ENCODE peak calls at places on chromosomes 7 and 10, in five cellular contexts. One of them, this sample, is unnamed.

GRCh38 chr7:6256709-6257535 is 15.5 kb downstream of the CYTH3 start:
- DNase-seq in CD8-positive, alpha-beta memory T cell: no peak
- DNase-seq in heart right ventricle: peak; percentile 47
- DNase-seq in ovary: no peak
- DNase-seq in tibial nerve: peak; percentile 34
- DNase-seq in this sample: no peak

GRCh38 chr7:87146740-87147386 is 5.4 kb upstream of the DMTF1 start:
- DNase-seq in CD8-positive, alpha-beta memory T cell: no peak
- DNase-seq in heart right ventricle: no peak
- DNase-seq in ovary: no peak
- DNase-seq in tibial nerve: no peak
- DNase-seq in this sample: no peak

GRCh38 chr7:2107386-2108085 is 125.2 kb downstream of the MAD1L1 start:
- DNase-seq in CD8-positive, alpha-beta memory T cell: no peak
- DNase-seq in heart right ventricle: no peak
- DNase-seq in ovary: no peak
- DNase-seq in tibial nerve: no peak
- DNase-seq in this sample: no peak

GRCh38 chr10:17454181-17454800 is at the start of gene ST8SIA6:
- DNase-seq in CD8-positive, alpha-beta memory T cell: peak; percentile 40
- DNase-seq in heart right ventricle: peak; percentile 34
- DNase-seq in ovary: peak; percentile 30
- DNase-seq in tibial nerve: no peak
- DNase-seq in this sample: no peak

GRCh38 chr7:155788616-155789000 is 23.7 kb downstream of the SHH start:
- DNase-seq in CD8-positive, alpha-beta memory T cell: no peak
- DNase-seq in heart right ventricle: no peak
- DNase-seq in ovary: no peak
- DNase-seq in tibial nerve: no peak
- DNase-seq in this sample: no peak

GRCh38 chr10:523925-524324 is 165.5 kb downstream of the DIP2C start:
- DNase-seq in CD8-positive, alpha-beta memory T cell: no peak
- DNase-seq in heart right ventricle: no peak
- DNase-seq in ovary: no peak
- DNase-seq in tibial nerve: no peak
- DNase-seq in this sample: no peak

GRCh38 chr10:96431211-96431970 is 72.6 kb upstream of the OPALIN start:
- DNase-seq in CD8-positive, alpha-beta memory T cell: no peak
- DNase-seq in heart right ventricle: no peak
- DNase-seq in ovary: no peak
- DNase-seq in tibial nerve: no peak
- DNase-seq in this sample: no peak

GRCh38 chr7:140940866-140941265 is 16.1 kb upstream of the BRAF start:
- DNase-seq in CD8-positive, alpha-beta memory T cell: no peak
- DNase-seq in heart right ventricle: no peak
- DNase-seq in ovary: no peak
- DNase-seq in tibial nerve: no peak
- DNase-seq in this sample: no peak

GRCh38 chr7:36084485-36085091 is 68.5 kb upstream of the EEPD1 start:
- DNase-seq in CD8-positive, alpha-beta memory T cell: no peak
- DNase-seq in heart right ventricle: peak; percentile 32
- DNase-seq in ovary: peak; percentile 41
- DNase-seq in tibial nerve: no peak
- DNase-seq in this sample: no peak

GRCh38 chr10:8365935-8366911 is 311.7 kb downstream of the GATA3 start:
- DNase-seq in CD8-positive, alpha-beta memory T cell: peak; percentile 53
- DNase-seq in heart right ventricle: no peak
- DNase-seq in ovary: no peak
- DNase-seq in tibial nerve: no peak
- DNase-seq in this sample: no peak

GRCh38 chr7:113784317-113784716 is 134.5 kb downstream of the PPP1R3A start:
- DNase-seq in CD8-positive, alpha-beta memory T cell: no peak
- DNase-seq in heart right ventricle: no peak
- DNase-seq in ovary: no peak
- DNase-seq in tibial nerve: no peak
- DNase-seq in this sample: no peak

GRCh38 chr10:89088901-89089300 is 98.3 kb downstream of the FAS start:
- DNase-seq in CD8-positive, alpha-beta memory T cell: no peak
- DNase-seq in heart right ventricle: no peak
- DNase-seq in ovary: no peak
- DNase-seq in tibial nerve: no peak
- DNase-seq in this sample: no peak

GRCh38 chr10:89080660-89081059 is 90.1 kb downstream of the FAS start:
- DNase-seq in CD8-positive, alpha-beta memory T cell: no peak
- DNase-seq in heart right ventricle: no peak
- DNase-seq in ovary: no peak
- DNase-seq in tibial nerve: no peak
- DNase-seq in this sample: no peak

GRCh38 chr10:89082086-89082485 is 91.5 kb downstream of the FAS start:
- DNase-seq in CD8-positive, alpha-beta memory T cell: no peak
- DNase-seq in heart right ventricle: no peak
- DNase-seq in ovary: no peak
- DNase-seq in tibial nerve: no peak
- DNase-seq in this sample: no peak

GRCh38 chr10:89086801-89087513 is 96.4 kb downstream of the FAS start:
- DNase-seq in CD8-positive, alpha-beta memory T cell: no peak
- DNase-seq in heart right ventricle: peak; percentile 85
- DNase-seq in ovary: no peak
- DNase-seq in tibial nerve: peak; percentile 73
- DNase-seq in this sample: no peak

DNA sequence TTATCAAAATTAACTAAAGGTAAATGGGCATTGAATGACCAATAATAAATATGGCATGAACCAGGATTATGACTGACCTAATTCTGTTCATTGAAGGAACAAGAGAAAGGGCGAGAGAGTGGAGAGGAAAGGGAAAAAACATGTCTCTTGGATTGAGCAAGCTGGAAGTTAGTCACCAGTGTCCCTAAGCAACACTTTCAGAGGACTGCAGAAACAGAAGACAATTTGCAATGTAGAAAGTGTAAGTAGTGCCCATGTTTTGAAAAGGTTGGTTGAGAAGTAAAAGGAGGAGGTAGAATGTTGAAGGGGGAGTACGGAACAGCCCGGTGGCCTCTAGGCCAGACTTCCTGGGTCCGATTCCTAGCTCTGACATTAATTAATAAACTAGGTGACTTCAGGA is 94.6 kb downstream of the FAS start:
- DNase-seq in CD8-positive, alpha-beta memory T cell: no peak
- DNase-seq in heart right ventricle: no peak
- DNase-seq in ovary: no peak
- DNase-seq in tibial nerve: no peak
- DNase-seq in this sample: no peak
- H3K27ac ChIP-seq in CD8-positive, alpha-beta memory T cell: no peak overlapping the region
- H3K27ac ChIP-seq in heart right ventricle: peak overlapping the region; percentile 88
- H3K27ac ChIP-seq in ovary: no peak overlapping the region
- H3K27ac ChIP-seq in tibial nerve: no peak overlapping the region
- H3K27ac ChIP-seq in this sample: no peak overlapping the region

GRCh38 chr7:55132890-55133551 is 114.2 kb downstream of the EGFR start:
- DNase-seq in CD8-positive, alpha-beta memory T cell: no peak
- DNase-seq in heart right ventricle: no peak
- DNase-seq in ovary: no peak
- DNase-seq in tibial nerve: peak; percentile 69
- DNase-seq in this sample: no peak

GRCh38 chr7:55130079-55130476 is 111.3 kb downstream of the EGFR start:
- DNase-seq in CD8-positive, alpha-beta memory T cell: no peak
- DNase-seq in heart right ventricle: no peak
- DNase-seq in ovary: no peak
- DNase-seq in tibial nerve: no peak
- DNase-seq in this sample: no peak

GRCh38 chr7:55132550-55132889 is 113.7 kb downstream of the EGFR start:
- DNase-seq in CD8-positive, alpha-beta memory T cell: no peak
- DNase-seq in heart right ventricle: no peak
- DNase-seq in ovary: no peak
- DNase-seq in tibial nerve: no peak
- DNase-seq in this sample: no peak

GRCh38 chr7:55130554-55131198 is 111.9 kb downstream of the EGFR start:
- DNase-seq in CD8-positive, alpha-beta memory T cell: no peak
- DNase-seq in heart right ventricle: peak; percentile 46
- DNase-seq in ovary: peak; percentile 70
- DNase-seq in tibial nerve: peak; percentile 64
- DNase-seq in this sample: no peak

GRCh38 chr7:55131421-55131929 is 112.7 kb downstream of the EGFR start:
- DNase-seq in CD8-positive, alpha-beta memory T cell: no peak
- DNase-seq in heart right ventricle: no peak
- DNase-seq in ovary: no peak
- DNase-seq in tibial nerve: no peak
- DNase-seq in this sample: no peak
- H3K4me1 ChIP-seq in CD8-positive, alpha-beta memory T cell: no peaks in the 10 kb centered on the region
- H3K4me1 ChIP-seq in heart right ventricle: peaks cover 73% of the 10 kb centered on the region
- H3K4me1 ChIP-seq in ovary: peaks cover 22% of the 10 kb centered on the region
- H3K4me1 ChIP-seq in tibial nerve: peaks cover 39% of the 10 kb centered on the region
- H3K4me1 ChIP-seq in this sample: no peaks in the 10 kb centered on the region

GRCh38 chr7:100691676-100692577 is 2.1 kb downstream of the GIGYF1 start:
- DNase-seq in CD8-positive, alpha-beta memory T cell: peak; percentile 69
- DNase-seq in heart right ventricle: peak; percentile 83
- DNase-seq in ovary: peak; percentile 85
- DNase-seq in tibial nerve: peak; percentile 85
- DNase-seq in this sample: peak; percentile 68

GRCh38 chr7:100694196-100694745 is at the start of gene GIGYF1:
- DNase-seq in CD8-positive, alpha-beta memory T cell: peak; percentile 63
- DNase-seq in heart right ventricle: peak; percentile 79
- DNase-seq in ovary: peak; percentile 81
- DNase-seq in tibial nerve: peak; percentile 69
- DNase-seq in this sample: peak; percentile 68

GRCh38 chr7:100689230-100690135 is 4.6 kb downstream of the GIGYF1 start:
- DNase-seq in CD8-positive, alpha-beta memory T cell: no peak
- DNase-seq in heart right ventricle: no peak
- DNase-seq in ovary: peak; percentile 26
- DNase-seq in tibial nerve: no peak
- DNase-seq in this sample: no peak

GRCh38 chr7:100693312-100694195 is 496 bp downstream of the GIGYF1 start:
- DNase-seq in CD8-positive, alpha-beta memory T cell: no peak
- DNase-seq in heart right ventricle: no peak
- DNase-seq in ovary: peak; percentile 45
- DNase-seq in tibial nerve: no peak
- DNase-seq in this sample: no peak

GRCh38 chr7:100692578-100692961 is 1.5 kb downstream of the GIGYF1 start:
- DNase-seq in CD8-positive, alpha-beta memory T cell: no peak
- DNase-seq in heart right ventricle: no peak
- DNase-seq in ovary: no peak
- DNase-seq in tibial nerve: no peak
- DNase-seq in this sample: no peak
- H3K27ac ChIP-seq in CD8-positive, alpha-beta memory T cell: no peak overlapping the region
- H3K27ac ChIP-seq in heart right ventricle: peak overlapping the region; percentile 87
- H3K27ac ChIP-seq in ovary: no peak overlapping the region
- H3K27ac ChIP-seq in tibial nerve: no peak overlapping the region
- H3K27ac ChIP-seq in this sample: peak overlapping the region; percentile 97

GRCh38 chr7:149859369-149859768 is 14.4 kb upstream of the ATP6V0E2 start:
- DNase-seq in CD8-positive, alpha-beta memory T cell: no peak
- DNase-seq in heart right ventricle: no peak
- DNase-seq in ovary: no peak
- DNase-seq in tibial nerve: no peak
- DNase-seq in this sample: no peak
- H3K4me1 ChIP-seq in CD8-positive, alpha-beta memory T cell: peaks cover 58% of the 10 kb centered on the region
- H3K4me1 ChIP-seq in heart right ventricle: peaks cover 16% of the 10 kb centered on the region
- H3K4me1 ChIP-seq in ovary: peaks cover 3% of the 10 kb centered on the region
- H3K4me1 ChIP-seq in tibial nerve: no peaks in the 10 kb centered on the region
- H3K4me1 ChIP-seq in this sample: no peaks in the 10 kb centered on the region

GRCh38 chr10:128267581-128267980 is 141.4 kb upstream of the MKI67 start:
- DNase-seq in CD8-positive, alpha-beta memory T cell: no peak
- DNase-seq in heart right ventricle: no peak
- DNase-seq in ovary: no peak
- DNase-seq in tibial nerve: no peak
- DNase-seq in this sample: no peak
- H3K27ac ChIP-seq in CD8-positive, alpha-beta memory T cell: no peak overlapping the region
- H3K27ac ChIP-seq in heart right ventricle: no peak overlapping the region
- H3K27ac ChIP-seq in ovary: no peak overlapping the region
- H3K27ac ChIP-seq in tibial nerve: no peak overlapping the region
- H3K27ac ChIP-seq in this sample: no peak overlapping the region

GRCh38 chr7:101631224-101631714 is 2.2 kb upstream of the MYL10 start:
- DNase-seq in CD8-positive, alpha-beta memory T cell: no peak
- DNase-seq in heart right ventricle: no peak
- DNase-seq in ovary: no peak
- DNase-seq in tibial nerve: no peak
- DNase-seq in this sample: no peak
- H3K4me1 ChIP-seq in CD8-positive, alpha-beta memory T cell: no peaks in the 10 kb centered on the region
- H3K4me1 ChIP-seq in heart right ventricle: peaks cover 9% of the 10 kb centered on the region
- H3K4me1 ChIP-seq in ovary: no peaks in the 10 kb centered on the region
- H3K4me1 ChIP-seq in tibial nerve: no peaks in the 10 kb centered on the region
- H3K4me1 ChIP-seq in this sample: no peaks in the 10 kb centered on the region

GRCh38 chr10:85642421-85643170 is 724.0 kb downstream of the GRID1 start:
- DNase-seq in CD8-positive, alpha-beta memory T cell: no peak
- DNase-seq in heart right ventricle: no peak
- DNase-seq in ovary: no peak
- DNase-seq in tibial nerve: peak; percentile 73
- DNase-seq in this sample: no peak
- H3K27ac ChIP-seq in CD8-positive, alpha-beta memory T cell: no peak overlapping the region
- H3K27ac ChIP-seq in heart right ventricle: no peak overlapping the region
- H3K27ac ChIP-seq in ovary: no peak overlapping the region
- H3K27ac ChIP-seq in tibial nerve: peak overlapping the region; percentile 7
- H3K27ac ChIP-seq in this sample: peak overlapping the region; percentile 70

This sample was measured in breast epithelium.